ENCODE peak calls at places on chromosomes 4 and X, in ten cellular contexts. One of them, this sample, is unnamed.

GRCh38 chr4:4377683-4378082 is 9.2 kb upstream of the NSG1 start:
- DNase-seq in GM20000: no peak
- DNase-seq in psoas muscle: peak; percentile 39
- DNase-seq in kidney epithelial cell: no peak
- DNase-seq in A549: no peak
- DNase-seq in Peyer's patch: no peak
- DNase-seq in esophagus squamous epithelium: no peak
- DNase-seq in ascending aorta: no peak
- DNase-seq in fibroblast of lung: no peak
- DNase-seq in suprapubic skin: no peak
- DNase-seq in this sample: no peak

GRCh38 chr4:1365271-1366178 is 18.5 kb downstream of the UVSSA start:
- DNase-seq in fibroblast of lung: no peak
- DNase-seq in A549: no peak
- DNase-seq in esophagus squamous epithelium: no peak
- DNase-seq in GM20000: no peak
- DNase-seq in kidney epithelial cell: no peak
- DNase-seq in psoas muscle: peak; percentile 17
- DNase-seq in suprapubic skin: no peak
- DNase-seq in Peyer's patch: peak; percentile 75
- DNase-seq in ascending aorta: no peak
- DNase-seq in this sample: no peak

GRCh38 chr4:155342142-155342541 is 34.6 kb downstream of the MAP9 start:
- DNase-seq in psoas muscle: no peak
- DNase-seq in GM20000: no peak
- DNase-seq in fibroblast of lung: peak; percentile 35
- DNase-seq in esophagus squamous epithelium: no peak
- DNase-seq in kidney epithelial cell: peak; percentile 5
- DNase-seq in A549: peak; percentile 52
- DNase-seq in suprapubic skin: no peak
- DNase-seq in Peyer's patch: no peak
- DNase-seq in ascending aorta: no peak
- DNase-seq in this sample: no peak

GRCh38 chrX:134670241-134670811 is 12.1 kb upstream of the PLAC1 start:
- DNase-seq in esophagus squamous epithelium: no peak
- DNase-seq in fibroblast of lung: peak; percentile 66
- DNase-seq in GM20000: no peak
- DNase-seq in suprapubic skin: no peak
- DNase-seq in ascending aorta: no peak
- DNase-seq in A549: peak; percentile 94
- DNase-seq in Peyer's patch: no peak
- DNase-seq in psoas muscle: peak; percentile 55
- DNase-seq in kidney epithelial cell: peak; percentile 67
- DNase-seq in this sample: no peak

GRCh38 chr4:154490589-154491340 is 834 bp downstream of the DCHS2 start:
- DNase-seq in A549: no peak
- DNase-seq in ascending aorta: no peak
- DNase-seq in Peyer's patch: peak; percentile 52
- DNase-seq in psoas muscle: peak; percentile 53
- DNase-seq in suprapubic skin: no peak
- DNase-seq in fibroblast of lung: no peak
- DNase-seq in GM20000: peak; percentile 74
- DNase-seq in kidney epithelial cell: no peak
- DNase-seq in esophagus squamous epithelium: no peak
- DNase-seq in this sample: no peak

GRCh38 chrX:48938721-48939416 is 18.5 kb downstream of the OTUD5 start:
- DNase-seq in A549: no peak
- DNase-seq in psoas muscle: no peak
- DNase-seq in kidney epithelial cell: no peak
- DNase-seq in esophagus squamous epithelium: no peak
- DNase-seq in ascending aorta: no peak
- DNase-seq in GM20000: peak; percentile 49
- DNase-seq in fibroblast of lung: no peak
- DNase-seq in Peyer's patch: peak; percentile 85
- DNase-seq in suprapubic skin: no peak
- DNase-seq in this sample: peak; percentile 64

GRCh38 chr4:174210952-174211490 is 72.4 kb downstream of the FBXO8 start:
- DNase-seq in GM20000: no peak
- DNase-seq in Peyer's patch: no peak
- DNase-seq in psoas muscle: no peak
- DNase-seq in esophagus squamous epithelium: no peak
- DNase-seq in kidney epithelial cell: no peak
- DNase-seq in A549: no peak
- DNase-seq in suprapubic skin: no peak
- DNase-seq in ascending aorta: no peak
- DNase-seq in fibroblast of lung: no peak
- DNase-seq in this sample: no peak

GRCh38 chr4:38921151-38921550 is 53.5 kb downstream of the FAM114A1 start:
- DNase-seq in suprapubic skin: no peak
- DNase-seq in GM20000: no peak
- DNase-seq in kidney epithelial cell: no peak
- DNase-seq in ascending aorta: no peak
- DNase-seq in Peyer's patch: no peak
- DNase-seq in psoas muscle: no peak
- DNase-seq in fibroblast of lung: no peak
- DNase-seq in esophagus squamous epithelium: no peak
- DNase-seq in A549: no peak
- DNase-seq in this sample: no peak

GRCh38 chr4:46830971-46831454 is 78.0 kb downstream of the COX7B2 start:
- DNase-seq in ascending aorta: no peak
- DNase-seq in suprapubic skin: no peak
- DNase-seq in A549: no peak
- DNase-seq in kidney epithelial cell: no peak
- DNase-seq in psoas muscle: no peak
- DNase-seq in esophagus squamous epithelium: no peak
- DNase-seq in Peyer's patch: no peak
- DNase-seq in fibroblast of lung: no peak
- DNase-seq in GM20000: no peak
- DNase-seq in this sample: no peak

GRCh38 chr4:27003602-27004238 is 143.1 kb downstream of the STIM2 start:
- DNase-seq in psoas muscle: no peak
- DNase-seq in kidney epithelial cell: no peak
- DNase-seq in GM20000: no peak
- DNase-seq in ascending aorta: no peak
- DNase-seq in Peyer's patch: no peak
- DNase-seq in suprapubic skin: no peak
- DNase-seq in A549: no peak
- DNase-seq in esophagus squamous epithelium: no peak
- DNase-seq in fibroblast of lung: peak; percentile 72
- DNase-seq in this sample: no peak

GRCh38 chr4:26999689-27000088 is 139.0 kb downstream of the STIM2 start:
- DNase-seq in ascending aorta: no peak
- DNase-seq in Peyer's patch: no peak
- DNase-seq in GM20000: no peak
- DNase-seq in suprapubic skin: no peak
- DNase-seq in fibroblast of lung: no peak
- DNase-seq in esophagus squamous epithelium: no peak
- DNase-seq in psoas muscle: no peak
- DNase-seq in kidney epithelial cell: no peak
- DNase-seq in A549: no peak
- DNase-seq in this sample: no peak

GRCh38 chr4:27000122-27000521 is 139.5 kb downstream of the STIM2 start:
- DNase-seq in A549: no peak
- DNase-seq in suprapubic skin: no peak
- DNase-seq in esophagus squamous epithelium: no peak
- DNase-seq in fibroblast of lung: no peak
- DNase-seq in ascending aorta: no peak
- DNase-seq in GM20000: no peak
- DNase-seq in psoas muscle: no peak
- DNase-seq in Peyer's patch: no peak
- DNase-seq in kidney epithelial cell: no peak
- DNase-seq in this sample: no peak

GRCh38 chr4:27001398-27002164 is 140.9 kb downstream of the STIM2 start:
- DNase-seq in suprapubic skin: no peak
- DNase-seq in ascending aorta: no peak
- DNase-seq in Peyer's patch: no peak
- DNase-seq in esophagus squamous epithelium: no peak
- DNase-seq in A549: no peak
- DNase-seq in GM20000: no peak
- DNase-seq in kidney epithelial cell: no peak
- DNase-seq in psoas muscle: no peak
- DNase-seq in fibroblast of lung: no peak
- DNase-seq in this sample: no peak

DNA sequence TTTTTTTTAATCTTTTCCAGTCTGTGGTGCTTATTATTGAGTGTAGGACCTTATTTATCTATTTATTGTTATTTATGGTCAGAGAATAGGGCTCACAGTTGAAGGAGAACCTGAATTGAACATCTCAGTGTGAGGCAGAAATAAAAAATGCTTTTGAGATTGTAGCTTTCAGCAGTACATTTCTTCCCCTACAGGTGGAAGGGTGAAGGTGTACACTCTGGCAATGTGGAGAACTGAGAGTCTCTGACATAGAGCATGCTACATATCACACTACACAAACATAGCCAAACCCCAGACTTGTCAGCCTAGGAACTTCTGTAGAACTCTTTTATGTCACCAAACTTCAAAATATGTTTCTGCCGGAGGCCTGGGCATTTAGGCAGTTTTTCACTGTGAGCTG is 140.2 kb downstream of the STIM2 start:
- DNase-seq in A549: peak; percentile 14
- DNase-seq in GM20000: no peak
- DNase-seq in fibroblast of lung: no peak
- DNase-seq in Peyer's patch: no peak
- DNase-seq in ascending aorta: no peak
- DNase-seq in suprapubic skin: no peak
- DNase-seq in kidney epithelial cell: no peak
- DNase-seq in psoas muscle: no peak
- DNase-seq in esophagus squamous epithelium: no peak
- DNase-seq in this sample: no peak
- TF ChIP-seq CTCF in A549: no peak
- TF ChIP-seq CTCF in GM20000: peak; percentile 15
- TF ChIP-seq CTCF in fibroblast of lung: peak; percentile 3
- TF ChIP-seq CTCF in Peyer's patch: no peak
- TF ChIP-seq CTCF in ascending aorta: no peak
- TF ChIP-seq CTCF in suprapubic skin: peak; percentile 25
- TF ChIP-seq CTCF in kidney epithelial cell: peak; percentile 36
- TF ChIP-seq CTCF in psoas muscle: peak; percentile 11
- TF ChIP-seq CTCF in esophagus squamous epithelium: no peak
- TF ChIP-seq CTCF in this sample: peak; percentile 60

DNA sequence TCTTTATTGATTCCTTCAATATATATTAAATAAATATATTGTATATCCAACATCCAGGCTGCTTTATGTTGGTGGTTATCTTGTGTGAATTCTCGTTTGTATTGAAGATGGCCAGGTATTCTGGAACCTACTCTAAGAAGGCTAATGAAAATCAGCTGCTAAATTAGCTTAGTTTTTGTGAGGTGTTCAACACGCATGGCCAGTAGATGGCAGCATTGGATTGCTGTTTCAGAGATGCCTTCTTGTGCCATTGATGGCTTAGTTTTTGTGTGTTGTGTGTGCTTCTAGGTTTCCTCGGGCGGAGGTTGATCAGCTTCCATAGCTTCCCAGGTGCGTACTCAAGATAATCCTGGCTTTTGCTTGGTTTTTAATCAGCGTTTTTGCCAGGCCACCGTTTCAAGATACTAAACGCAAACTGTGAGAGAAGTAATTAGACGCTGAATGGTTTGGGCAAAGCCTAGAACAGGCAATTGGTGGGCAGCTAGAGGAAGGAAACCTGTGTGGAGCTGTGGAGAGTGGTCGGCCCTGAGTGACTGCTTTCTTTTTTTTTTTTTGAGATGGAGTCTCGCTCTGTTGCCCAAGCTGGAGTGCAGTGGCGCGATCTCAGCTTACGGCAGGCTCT is 15.1 kb downstream of the NOCT start:
- DNase-seq in kidney epithelial cell: peak; percentile 43
- DNase-seq in ascending aorta: no peak
- DNase-seq in A549: peak; percentile 72
- DNase-seq in esophagus squamous epithelium: no peak
- DNase-seq in fibroblast of lung: peak; percentile 91
- DNase-seq in psoas muscle: peak; percentile 66
- DNase-seq in suprapubic skin: no peak
- DNase-seq in GM20000: peak; percentile 70
- DNase-seq in Peyer's patch: peak; percentile 91
- DNase-seq in this sample: peak; percentile 59
- TF ChIP-seq CTCF in kidney epithelial cell: peak; percentile 77
- TF ChIP-seq CTCF in ascending aorta: peak; percentile 75
- TF ChIP-seq CTCF in A549: peak; percentile 70
- TF ChIP-seq CTCF in esophagus squamous epithelium: peak; percentile 60
- TF ChIP-seq CTCF in fibroblast of lung: peak; percentile 84
- TF ChIP-seq CTCF in psoas muscle: peak; percentile 84
- TF ChIP-seq CTCF in suprapubic skin: peak; percentile 69
- TF ChIP-seq CTCF in GM20000: peak; percentile 82
- TF ChIP-seq CTCF in Peyer's patch: peak; percentile 33
- TF ChIP-seq CTCF in this sample: peak; percentile 87

DNA sequence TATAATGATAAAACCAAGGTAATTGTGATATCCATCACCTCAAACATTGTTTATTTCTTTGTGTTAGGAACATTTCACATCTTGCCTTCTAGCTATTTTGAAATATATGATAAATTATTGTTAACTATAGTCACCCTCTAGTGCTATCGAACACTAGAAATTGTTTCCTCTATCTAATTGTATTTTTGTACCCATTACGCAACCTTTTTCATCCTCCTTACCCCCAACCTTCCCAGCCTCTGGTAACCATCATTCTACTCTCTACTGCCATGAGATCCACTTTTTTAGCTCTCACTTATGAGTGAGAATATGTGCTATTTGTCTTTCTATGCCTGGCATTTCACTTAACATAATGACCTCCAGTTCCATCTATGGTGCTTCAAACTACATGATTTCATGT is 3.9 kb upstream of the UBA6 start:
- DNase-seq in GM20000: no peak
- DNase-seq in suprapubic skin: no peak
- DNase-seq in ascending aorta: no peak
- DNase-seq in A549: no peak
- DNase-seq in kidney epithelial cell: no peak
- DNase-seq in fibroblast of lung: no peak
- DNase-seq in psoas muscle: no peak
- DNase-seq in Peyer's patch: no peak
- DNase-seq in esophagus squamous epithelium: no peak
- DNase-seq in this sample: no peak
- TF ChIP-seq CTCF in GM20000: no peak
- TF ChIP-seq CTCF in suprapubic skin: no peak
- TF ChIP-seq CTCF in ascending aorta: no peak
- TF ChIP-seq CTCF in A549: no peak
- TF ChIP-seq CTCF in kidney epithelial cell: no peak
- TF ChIP-seq CTCF in fibroblast of lung: no peak
- TF ChIP-seq CTCF in psoas muscle: no peak
- TF ChIP-seq CTCF in Peyer's patch: no peak
- TF ChIP-seq CTCF in esophagus squamous epithelium: no peak
- TF ChIP-seq CTCF in this sample: no peak

GRCh38 chr4:83910693-83911092 is 374.8 kb downstream of the GPAT3 start:
- DNase-seq in GM20000: no peak
- DNase-seq in psoas muscle: no peak
- DNase-seq in kidney epithelial cell: no peak
- DNase-seq in suprapubic skin: no peak
- DNase-seq in fibroblast of lung: no peak
- DNase-seq in Peyer's patch: no peak
- DNase-seq in A549: no peak
- DNase-seq in ascending aorta: no peak
- DNase-seq in esophagus squamous epithelium: no peak
- DNase-seq in this sample: no peak

GRCh38 chr4:83906561-83906960 is 370.7 kb downstream of the GPAT3 start:
- DNase-seq in psoas muscle: no peak
- DNase-seq in Peyer's patch: no peak
- DNase-seq in esophagus squamous epithelium: no peak
- DNase-seq in GM20000: no peak
- DNase-seq in suprapubic skin: no peak
- DNase-seq in ascending aorta: no peak
- DNase-seq in fibroblast of lung: peak; percentile 0
- DNase-seq in A549: no peak
- DNase-seq in kidney epithelial cell: no peak
- DNase-seq in this sample: no peak

GRCh38 chr4:83905952-83906351 is 370.0 kb downstream of the GPAT3 start:
- DNase-seq in GM20000: no peak
- DNase-seq in ascending aorta: no peak
- DNase-seq in fibroblast of lung: no peak
- DNase-seq in kidney epithelial cell: no peak
- DNase-seq in A549: peak; percentile 17
- DNase-seq in psoas muscle: no peak
- DNase-seq in esophagus squamous epithelium: no peak
- DNase-seq in suprapubic skin: no peak
- DNase-seq in Peyer's patch: no peak
- DNase-seq in this sample: no peak
- TF ChIP-seq CTCF in GM20000: peak; percentile 3
- TF ChIP-seq CTCF in ascending aorta: no peak
- TF ChIP-seq CTCF in fibroblast of lung: no peak
- TF ChIP-seq CTCF in kidney epithelial cell: peak; percentile 23
- TF ChIP-seq CTCF in A549: no peak
- TF ChIP-seq CTCF in psoas muscle: no peak
- TF ChIP-seq CTCF in esophagus squamous epithelium: no peak
- TF ChIP-seq CTCF in suprapubic skin: no peak
- TF ChIP-seq CTCF in Peyer's patch: no peak
- TF ChIP-seq CTCF in this sample: peak; percentile 50